ENCODE peak calls at places on chromosomes 6 and 20, in four cellular contexts. V is sciatic nerve, C is caudate nucleus, G is HTR-8/SVneo. W is an unnamed sample.

GRCh38 chr6:151098166-151098565 is 141.6 kb upstream of the AKAP12 start:
- DNase-seq in V (no peak), C (no peak), G (no peak), W (no peak)

GRCh38 chr6:8088886-8089285 is 13.5 kb downstream of the EEF1E1 start:
- DNase-seq in V (no peak), C (no peak), G (no peak), W (no peak)

GRCh38 chr20:61502433-61502832 is 250.4 kb downstream of the CDH4 start:
- DNase-seq in V (no peak), C (no peak), G (no peak), W (no peak)

GRCh38 chr6:12749531-12750379 is 33.2 kb downstream of the PHACTR1 start:
- DNase-seq in V (no peak), C (no peak), G (no peak), W (no peak)

GRCh38 chr6:52157301-52157930 is 28.8 kb upstream of the IL17A start:
- DNase-seq in V (no peak), C (no peak), G (no peak), W (peak)

GRCh38 chr20:38612921-38613320 is 11.3 kb downstream of the ARHGAP40 start:
- DNase-seq in V (no peak), C (no peak), G (no peak), W (no peak)

GRCh38 chr20:409697-410559 is 1.8 kb downstream of the RBCK1 start:
- DNase-seq in V (no peak), C (no peak), G (no peak), W (no peak)

GRCh38 chr6:14429396-14429795 is 311.8 kb downstream of the CD83 start:
- DNase-seq in V (no peak), C (no peak), G (peak), W (no peak)

GRCh38 chr6:157708239-157708638 is 114.8 kb upstream of the SNX9 start:
- DNase-seq in V (no peak), C (no peak), G (no peak), W (no peak)

GRCh38 chr20:47126374-47126705 is 230.2 kb downstream of the ZMYND8 start:
- DNase-seq in V (peak), C (no peak), G (no peak), W (no peak)

GRCh38 chr20:10376271-10377075 is 57.5 kb downstream of the MKKS start:
- DNase-seq in V (no peak), C (no peak), G (no peak), W (peak)

GRCh38 chr6:157980288-157981131 is 1.2 kb upstream of the SYNJ2 start:
- DNase-seq in V (peak), C (no peak), G (no peak), W (no peak)

GRCh38 chr6:119533603-119534279 is 184.2 kb upstream of the MAN1A1 start:
- DNase-seq in V (no peak), C (no peak), G (peak), W (no peak)

GRCh38 chr6:55882731-55883595 is 7.6 kb upstream of the BMP5 start:
- DNase-seq in V (no peak), C (no peak), G (peak), W (peak)

GRCh38 chr6:19879663-19880062 is 42.5 kb downstream of the ID4 start:
- DNase-seq in V (no peak), C (no peak), G (no peak), W (no peak)

GRCh38 chr6:169098136-169098535 is 155.5 kb downstream of the THBS2 start:
- DNase-seq in V (no peak), C (no peak), G (no peak), W (no peak)

GRCh38 chr6:105675715-105676397 is 273.0 kb upstream of the PREP start:
- DNase-seq in V (no peak), C (no peak), G (peak), W (no peak)

GRCh38 chr6:111870751-111871064 is 2.5 kb downstream of the FYN start:
- DNase-seq in V (no peak), C (no peak), G (no peak), W (peak)

GRCh38 chr6:53718597-53719460 is 53.3 kb upstream of the KLHL31 start:
- DNase-seq in V (no peak), C (no peak), G (peak), W (peak)

GRCh38 chr6:100466410-100467143 is 1.9 kb upstream of the SIM1 start:
- DNase-seq in V (no peak), C (no peak), G (no peak), W (no peak)

GRCh38 chr6:33851959-33852358 is 48.2 kb upstream of the MLN start:
- DNase-seq in V (no peak), C (no peak), G (peak), W (no peak)

GRCh38 chr6:43125119-43125518 is 46.0 kb upstream of the SRF start:
- DNase-seq in V (no peak), C (no peak), G (peak), W (no peak)

GRCh38 chr6:28866342-28867077 is 57.3 kb downstream of the TRIM27 start:
- DNase-seq in V (peak), C (peak), G (no peak), W (peak)

GRCh38 chr20:25525857-25526256 is 59.5 kb downstream of the NINL start:
- DNase-seq in V (peak), C (no peak), G (peak), W (no peak)